ENCODE peak calls at places on chromosomes 1 and 21, in nine cellular contexts. J is left ventricle myocardium inferior; W is CD8-positive, alpha-beta T cell; C is colonic mucosa; O is testis; S is right atrium auricular region; U is A673; Q is PC-3; T is effector memory CD4-positive, alpha-beta T cell. L is an unnamed sample. For H3K4me1 and H3K27me3, the result is how much of the 10 kb centered on the place peaks cover.

GRCh38 chr21:46160563-46161179 is 5.3 kb upstream of the FTCD start:
- DNase-seq in Q (no peak), S (no peak), J (no peak), T (no peak), W (peak), C (peak), O (peak), U (no peak), L (no peak)

GRCh38 chr1:59994302-59995198 is 68.0 kb upstream of the CYP2J2 start:
- DNase-seq in Q (no peak), W (no peak), O (peak), T (no peak), J (no peak), S (no peak), C (no peak), U (no peak), L (no peak)

GRCh38 chr1:162386292-162387225 is 5.0 kb downstream of the C1orf226 start:
- DNase-seq in U (no peak), T (no peak), Q (no peak), S (peak), W (no peak), J (no peak), C (no peak), O (no peak), L (no peak)

GRCh38 chr1:91501527-91501859 is 842 bp downstream of the CDC7 start:
- DNase-seq in O (peak), W (no peak), S (no peak), T (no peak), C (no peak), U (no peak), J (no peak), Q (no peak), L (no peak)

GRCh38 chr1:55869050-55869449 is 653.9 kb upstream of the USP24 start:
- DNase-seq in T (no peak), C (no peak), J (peak), O (no peak), W (no peak), U (peak), Q (no peak), S (peak), L (peak)

GRCh38 chr1:10529772-10530171 is 55.0 kb downstream of the PEX14 start:
- DNase-seq in W (no peak), Q (no peak), J (no peak), C (no peak), T (no peak), O (no peak), S (no peak), U (no peak), L (no peak)

GRCh38 chr1:77956464-77956863 is 22.4 kb downstream of the FUBP1 start:
- DNase-seq in T (no peak), C (no peak), S (no peak), U (no peak), Q (no peak), J (no peak), W (no peak), O (no peak), L (no peak)

GRCh38 chr1:197327776-197328364 is 59.8 kb downstream of the CRB1 start:
- DNase-seq in O (no peak), J (no peak), W (no peak), U (peak), C (no peak), T (no peak), S (no peak), Q (peak), L (no peak)

GRCh38 chr1:63557365-63557987 is 34.2 kb downstream of the EFCAB7 start:
- DNase-seq in U (peak), S (no peak), Q (peak), C (peak), T (no peak), W (no peak), J (no peak), O (peak), L (no peak)

GRCh38 chr1:234841710-234842231 is 231.8 kb upstream of the IRF2BP2 start:
- DNase-seq in C (no peak), Q (no peak), J (no peak), S (peak), W (no peak), T (no peak), O (peak), U (no peak), L (peak)

GRCh38 chr1:15836772-15837669 is 10.5 kb upstream of the SPEN start:
- DNase-seq in S (no peak), W (peak), O (peak), Q (no peak), U (no peak), C (peak), T (peak), J (peak), L (peak)

GRCh38 chr1:19393051-19393450 is 80.9 kb downstream of the SLC66A1 start:
- DNase-seq in O (no peak), T (no peak), U (no peak), C (no peak), S (no peak), J (no peak), W (no peak), Q (no peak), L (no peak)
- H3K27ac ChIP-seq in O (no peak), T (peak), U (no peak), C (no peak), S (no peak), J (peak), W (no peak), Q (no peak), L (no peak)

GRCh38 chr1:167563579-167564246 is 10.2 kb upstream of the CREG1 start:
- DNase-seq in U (no peak), C (no peak), S (peak), J (no peak), O (no peak), T (no peak), Q (peak), W (no peak), L (no peak)
- H3K4me1 ChIP-seq in U (under half), C (under half), S (under half), J (under half), O (under half), T (under half), Q (under half), W (under half), L (under half)

DNA sequence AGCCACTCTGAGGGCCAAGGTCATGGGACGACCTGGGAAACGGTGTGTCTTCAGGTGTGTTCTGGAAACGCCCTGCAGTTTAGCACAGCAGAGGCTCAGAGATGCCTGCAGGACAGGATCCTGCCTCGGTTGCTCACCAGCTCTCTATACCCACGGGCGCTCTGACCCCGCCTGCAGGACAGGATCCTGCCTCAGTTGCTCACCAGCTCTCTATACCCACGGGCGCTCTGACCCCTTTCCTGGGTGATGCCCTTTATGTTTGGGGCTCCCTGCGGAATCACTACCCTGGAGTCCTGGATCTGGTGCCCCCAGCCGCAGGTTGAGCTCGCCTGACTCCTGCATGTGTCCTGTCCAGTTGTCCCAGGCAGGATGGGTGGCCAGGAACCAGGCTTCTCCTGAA is 32.5 kb downstream of the TFF3 start:
- DNase-seq in C (no peak), T (no peak), O (no peak), Q (no peak), U (no peak), W (no peak), J (no peak), S (no peak), L (no peak)
- H3K27me3 ChIP-seq in C (under half), T (under half), O (under half), Q (under half), U (under half), W (under half), J (under half), S (under half), L (under half)

GRCh38 chr1:115952547-115952946 is 23.8 kb upstream of the SLC22A15 start:
- DNase-seq in C (no peak), W (no peak), Q (peak), U (no peak), S (no peak), T (no peak), O (no peak), J (no peak), L (no peak)
- H3K27ac ChIP-seq in C (no peak), W (no peak), Q (no peak), U (no peak), S (no peak), T (no peak), O (no peak), J (no peak), L (no peak)

GRCh38 chr1:199172286-199173124 is 533.7 kb downstream of the PTPRC start:
- DNase-seq in S (no peak), W (no peak), J (no peak), C (no peak), T (no peak), Q (no peak), O (no peak), U (no peak), L (no peak)
- H3K4me1 ChIP-seq in S (under half), W (under half), J (under half), C (under half), T (under half), Q (under half), O (under half), U (under half), L (under half)

DNA sequence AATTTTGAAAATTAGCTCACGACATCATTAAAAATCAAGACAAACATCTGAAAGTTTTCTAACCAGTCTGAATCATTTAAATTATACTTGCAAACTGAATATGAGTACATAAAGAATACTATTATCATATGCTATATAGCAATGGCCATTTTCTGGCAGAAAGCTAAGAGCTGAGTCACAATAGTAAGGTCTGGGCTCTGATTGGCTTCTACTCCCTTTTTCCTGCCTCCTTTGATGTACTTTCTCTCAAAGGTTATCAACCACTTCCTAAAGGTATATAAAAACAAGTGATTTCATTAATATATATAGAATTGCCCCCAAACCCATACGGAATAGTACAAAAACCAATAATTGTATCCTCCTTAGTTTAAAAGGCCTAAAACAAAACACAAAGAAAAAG is 7.0 kb downstream of the KCNA3 start:
- DNase-seq in U (no peak), Q (no peak), T (no peak), W (no peak), O (no peak), S (no peak), J (no peak), C (no peak), L (no peak)
- H3K27me3 ChIP-seq in U (half or more), Q (half or more), T (under half), W (under half), O (under half), S (under half), J (half or more), C (under half), L (under half)

L was measured in lung.